ENCODE peak calls at places on chromosomes 2 and 18, in ten cellular contexts. One of them, this sample, is unnamed.

GRCh38 chr2:106264203-106264602 is 70.1 kb upstream of the UXS1 start:
- DNase-seq in sigmoid colon: no peak
- DNase-seq in upper lobe of left lung: no peak
- DNase-seq in testis: no peak
- DNase-seq in prostate gland: no peak
- DNase-seq in A549: no peak
- DNase-seq in IMR-90: no peak
- DNase-seq in GM12878: no peak
- DNase-seq in lower leg skin: no peak
- DNase-seq in spleen: no peak
- DNase-seq in this sample: no peak

GRCh38 chr2:74863802-74864248 is 29.9 kb downstream of the HK2 start:
- DNase-seq in testis: no peak
- DNase-seq in A549: no peak
- DNase-seq in spleen: no peak
- DNase-seq in lower leg skin: no peak
- DNase-seq in prostate gland: no peak
- DNase-seq in IMR-90: no peak
- DNase-seq in sigmoid colon: no peak
- DNase-seq in GM12878: no peak
- DNase-seq in upper lobe of left lung: no peak
- DNase-seq in this sample: no peak

GRCh38 chr2:200156140-200156858 is 150.2 kb upstream of the SPATS2L start:
- DNase-seq in lower leg skin: no peak
- DNase-seq in GM12878: no peak
- DNase-seq in A549: peak
- DNase-seq in prostate gland: peak
- DNase-seq in spleen: no peak
- DNase-seq in sigmoid colon: no peak
- DNase-seq in upper lobe of left lung: no peak
- DNase-seq in testis: no peak
- DNase-seq in IMR-90: peak
- DNase-seq in this sample: peak

GRCh38 chr2:69907216-69907615 is 7.7 kb upstream of the MXD1 start:
- DNase-seq in lower leg skin: no peak
- DNase-seq in IMR-90: no peak
- DNase-seq in spleen: no peak
- DNase-seq in upper lobe of left lung: no peak
- DNase-seq in GM12878: no peak
- DNase-seq in A549: no peak
- DNase-seq in prostate gland: no peak
- DNase-seq in sigmoid colon: no peak
- DNase-seq in testis: no peak
- DNase-seq in this sample: no peak

GRCh38 chr2:42569116-42569711 is 782 bp downstream of the MTA3 start:
- DNase-seq in lower leg skin: peak
- DNase-seq in prostate gland: peak
- DNase-seq in A549: peak
- DNase-seq in testis: peak
- DNase-seq in IMR-90: peak
- DNase-seq in sigmoid colon: peak
- DNase-seq in upper lobe of left lung: peak
- DNase-seq in GM12878: no peak
- DNase-seq in spleen: peak
- DNase-seq in this sample: peak

GRCh38 chr2:191895195-191895594 is 48.3 kb upstream of the CAVIN2 start:
- DNase-seq in testis: no peak
- DNase-seq in A549: no peak
- DNase-seq in lower leg skin: no peak
- DNase-seq in IMR-90: no peak
- DNase-seq in prostate gland: no peak
- DNase-seq in spleen: no peak
- DNase-seq in sigmoid colon: no peak
- DNase-seq in GM12878: no peak
- DNase-seq in upper lobe of left lung: no peak
- DNase-seq in this sample: no peak

GRCh38 chr2:145845207-145845894 is 1325.4 kb upstream of the ZEB2 start:
- DNase-seq in A549: no peak
- DNase-seq in sigmoid colon: no peak
- DNase-seq in upper lobe of left lung: no peak
- DNase-seq in spleen: no peak
- DNase-seq in testis: no peak
- DNase-seq in IMR-90: peak
- DNase-seq in prostate gland: no peak
- DNase-seq in lower leg skin: no peak
- DNase-seq in GM12878: no peak
- DNase-seq in this sample: no peak

GRCh38 chr2:168029071-168029470 is 218.3 kb downstream of the STK39 start:
- DNase-seq in testis: no peak
- DNase-seq in IMR-90: no peak
- DNase-seq in upper lobe of left lung: no peak
- DNase-seq in GM12878: no peak
- DNase-seq in lower leg skin: no peak
- DNase-seq in sigmoid colon: no peak
- DNase-seq in A549: no peak
- DNase-seq in prostate gland: no peak
- DNase-seq in spleen: no peak
- DNase-seq in this sample: no peak

GRCh38 chr2:197674546-197674945 is 841 bp downstream of the RFTN2 start:
- DNase-seq in lower leg skin: no peak
- DNase-seq in prostate gland: no peak
- DNase-seq in spleen: no peak
- DNase-seq in sigmoid colon: no peak
- DNase-seq in GM12878: no peak
- DNase-seq in IMR-90: peak
- DNase-seq in upper lobe of left lung: no peak
- DNase-seq in A549: no peak
- DNase-seq in testis: no peak
- DNase-seq in this sample: no peak

GRCh38 chr2:42881732-42882131 is 89.3 kb upstream of the HAAO start:
- DNase-seq in upper lobe of left lung: no peak
- DNase-seq in A549: no peak
- DNase-seq in GM12878: no peak
- DNase-seq in prostate gland: no peak
- DNase-seq in spleen: no peak
- DNase-seq in IMR-90: peak
- DNase-seq in lower leg skin: no peak
- DNase-seq in sigmoid colon: no peak
- DNase-seq in testis: no peak
- DNase-seq in this sample: peak

GRCh38 chr18:2139676-2140075 is 431.6 kb downstream of the METTL4 start:
- DNase-seq in upper lobe of left lung: no peak
- DNase-seq in IMR-90: no peak
- DNase-seq in A549: no peak
- DNase-seq in spleen: no peak
- DNase-seq in GM12878: no peak
- DNase-seq in prostate gland: no peak
- DNase-seq in lower leg skin: no peak
- DNase-seq in testis: no peak
- DNase-seq in sigmoid colon: no peak
- DNase-seq in this sample: no peak

GRCh38 chr2:2872713-2873449 is 504.7 kb downstream of the EIPR1 start:
- DNase-seq in upper lobe of left lung: no peak
- DNase-seq in prostate gland: no peak
- DNase-seq in sigmoid colon: no peak
- DNase-seq in spleen: no peak
- DNase-seq in lower leg skin: peak
- DNase-seq in IMR-90: no peak
- DNase-seq in GM12878: no peak
- DNase-seq in A549: no peak
- DNase-seq in testis: no peak
- DNase-seq in this sample: no peak

GRCh38 chr2:160324161-160324768 is 124.2 kb upstream of the ITGB6 start:
- DNase-seq in spleen: peak
- DNase-seq in A549: peak
- DNase-seq in testis: peak
- DNase-seq in sigmoid colon: peak
- DNase-seq in GM12878: no peak
- DNase-seq in IMR-90: peak
- DNase-seq in prostate gland: peak
- DNase-seq in lower leg skin: no peak
- DNase-seq in upper lobe of left lung: no peak
- DNase-seq in this sample: peak

GRCh38 chr2:169661263-169661662 is 32.9 kb downstream of the CFAP210 start:
- DNase-seq in spleen: no peak
- DNase-seq in A549: no peak
- DNase-seq in prostate gland: no peak
- DNase-seq in lower leg skin: no peak
- DNase-seq in testis: no peak
- DNase-seq in sigmoid colon: no peak
- DNase-seq in IMR-90: no peak
- DNase-seq in GM12878: no peak
- DNase-seq in upper lobe of left lung: no peak
- DNase-seq in this sample: no peak

GRCh38 chr2:208248601-208249000 is 6.3 kb downstream of the IDH1 start:
- DNase-seq in GM12878: no peak
- DNase-seq in prostate gland: no peak
- DNase-seq in upper lobe of left lung: no peak
- DNase-seq in testis: no peak
- DNase-seq in sigmoid colon: no peak
- DNase-seq in lower leg skin: no peak
- DNase-seq in IMR-90: no peak
- DNase-seq in spleen: no peak
- DNase-seq in A549: no peak
- DNase-seq in this sample: no peak
- TF ChIP-seq POLR2A in GM12878: no peak
- TF ChIP-seq POLR2A in prostate gland: no peak
- TF ChIP-seq POLR2A in upper lobe of left lung: no peak
- TF ChIP-seq POLR2A in testis: no peak
- TF ChIP-seq POLR2A in sigmoid colon: no peak
- TF ChIP-seq POLR2A in lower leg skin: no peak
- TF ChIP-seq POLR2A in IMR-90: no peak
- TF ChIP-seq POLR2A in spleen: no peak
- TF ChIP-seq POLR2A in A549: no peak
- TF ChIP-seq POLR2A in this sample: no peak

DNA sequence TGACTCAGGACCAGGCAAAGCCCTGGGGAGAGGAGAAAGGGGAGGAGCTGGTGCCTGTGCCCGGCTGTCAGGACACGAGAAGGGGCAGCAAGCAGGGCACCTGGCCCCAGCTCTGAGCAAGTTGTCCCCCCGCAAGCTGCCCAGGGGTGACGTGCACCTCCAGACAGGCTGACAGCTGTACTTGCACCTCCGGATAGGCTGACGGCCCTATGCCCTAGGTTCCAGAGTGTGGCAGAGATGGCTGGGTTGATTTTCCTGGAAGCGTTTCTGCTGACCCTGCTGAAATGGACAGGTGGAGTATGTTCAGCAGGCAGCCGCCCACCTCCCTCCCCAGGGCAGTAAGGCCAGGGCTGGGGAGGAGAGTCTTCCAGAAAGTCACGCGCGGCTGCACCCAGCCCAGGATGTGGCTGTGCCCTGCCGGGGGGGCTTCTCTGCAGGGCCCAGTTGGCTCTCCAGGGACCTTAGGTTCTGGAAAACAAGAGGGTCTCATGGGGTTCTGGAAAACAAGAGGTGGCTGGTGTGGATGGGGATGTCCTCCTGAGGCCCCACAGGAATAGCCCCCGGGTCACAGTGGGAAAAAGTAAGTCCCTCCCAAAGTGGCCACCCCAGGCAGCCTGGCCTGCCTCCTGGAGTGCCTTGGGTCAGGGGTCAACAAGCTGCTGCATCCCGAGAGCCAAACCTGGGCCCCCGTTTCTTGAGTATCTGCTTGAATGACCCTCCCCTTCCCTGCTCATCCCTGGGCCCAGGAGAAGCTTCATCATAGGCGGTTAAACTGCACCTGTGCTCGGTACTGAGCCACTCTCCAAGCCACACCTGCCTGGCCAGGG is 71.4 kb upstream of the OTOS start:
- DNase-seq in GM12878: no peak
- DNase-seq in lower leg skin: peak
- DNase-seq in A549: no peak
- DNase-seq in testis: no peak
- DNase-seq in prostate gland: no peak
- DNase-seq in IMR-90: no peak
- DNase-seq in sigmoid colon: peak
- DNase-seq in upper lobe of left lung: peak
- DNase-seq in spleen: peak
- DNase-seq in this sample: no peak
- TF ChIP-seq POLR2A in GM12878: no peak
- TF ChIP-seq POLR2A in lower leg skin: no peak
- TF ChIP-seq POLR2A in A549: no peak
- TF ChIP-seq POLR2A in testis: no peak
- TF ChIP-seq POLR2A in prostate gland: no peak
- TF ChIP-seq POLR2A in IMR-90: no peak
- TF ChIP-seq POLR2A in sigmoid colon: no peak
- TF ChIP-seq POLR2A in upper lobe of left lung: no peak
- TF ChIP-seq POLR2A in spleen: no peak
- TF ChIP-seq POLR2A in this sample: no peak

GRCh38 chr18:217532-218334 is 50.1 kb downstream of the THOC1 start:
- DNase-seq in sigmoid colon: no peak
- DNase-seq in prostate gland: no peak
- DNase-seq in GM12878: no peak
- DNase-seq in testis: no peak
- DNase-seq in upper lobe of left lung: no peak
- DNase-seq in spleen: no peak
- DNase-seq in A549: no peak
- DNase-seq in IMR-90: no peak
- DNase-seq in lower leg skin: no peak
- DNase-seq in this sample: no peak
- TF ChIP-seq POLR2A in sigmoid colon: no peak
- TF ChIP-seq POLR2A in prostate gland: no peak
- TF ChIP-seq POLR2A in GM12878: peak
- TF ChIP-seq POLR2A in testis: no peak
- TF ChIP-seq POLR2A in upper lobe of left lung: no peak
- TF ChIP-seq POLR2A in spleen: no peak
- TF ChIP-seq POLR2A in A549: no peak
- TF ChIP-seq POLR2A in IMR-90: no peak
- TF ChIP-seq POLR2A in lower leg skin: no peak
- TF ChIP-seq POLR2A in this sample: no peak

GRCh38 chr2:20048488-20049443 is 2.7 kb downstream of the LAPTM4A start:
- DNase-seq in upper lobe of left lung: no peak
- DNase-seq in testis: no peak
- DNase-seq in spleen: no peak
- DNase-seq in IMR-90: no peak
- DNase-seq in sigmoid colon: no peak
- DNase-seq in prostate gland: no peak
- DNase-seq in A549: no peak
- DNase-seq in lower leg skin: no peak
- DNase-seq in GM12878: no peak
- DNase-seq in this sample: no peak

GRCh38 chr2:20051518-20052228 is at the start of gene LAPTM4A:
- DNase-seq in testis: peak
- DNase-seq in spleen: peak
- DNase-seq in sigmoid colon: peak
- DNase-seq in A549: peak
- DNase-seq in IMR-90: peak
- DNase-seq in prostate gland: peak
- DNase-seq in GM12878: peak
- DNase-seq in upper lobe of left lung: peak
- DNase-seq in lower leg skin: peak
- DNase-seq in this sample: peak

GRCh38 chr2:20049631-20050030 is 1.8 kb downstream of the LAPTM4A start:
- DNase-seq in lower leg skin: no peak
- DNase-seq in prostate gland: no peak
- DNase-seq in sigmoid colon: no peak
- DNase-seq in testis: no peak
- DNase-seq in IMR-90: peak
- DNase-seq in upper lobe of left lung: no peak
- DNase-seq in GM12878: no peak
- DNase-seq in spleen: no peak
- DNase-seq in A549: no peak
- DNase-seq in this sample: no peak

GRCh38 chr2:20050712-20051517 is 513 bp downstream of the LAPTM4A start:
- DNase-seq in A549: peak
- DNase-seq in testis: peak
- DNase-seq in upper lobe of left lung: no peak
- DNase-seq in lower leg skin: peak
- DNase-seq in spleen: peak
- DNase-seq in sigmoid colon: peak
- DNase-seq in prostate gland: peak
- DNase-seq in GM12878: no peak
- DNase-seq in IMR-90: peak
- DNase-seq in this sample: peak

GRCh38 chr2:20050104-20050711 is 1.2 kb downstream of the LAPTM4A start:
- DNase-seq in testis: peak
- DNase-seq in spleen: no peak
- DNase-seq in A549: no peak
- DNase-seq in GM12878: peak
- DNase-seq in sigmoid colon: no peak
- DNase-seq in lower leg skin: no peak
- DNase-seq in IMR-90: peak
- DNase-seq in upper lobe of left lung: no peak
- DNase-seq in prostate gland: peak
- DNase-seq in this sample: peak
- TF ChIP-seq POLR2A in testis: no peak
- TF ChIP-seq POLR2A in spleen: peak
- TF ChIP-seq POLR2A in A549: no peak
- TF ChIP-seq POLR2A in GM12878: peak
- TF ChIP-seq POLR2A in sigmoid colon: peak
- TF ChIP-seq POLR2A in lower leg skin: no peak
- TF ChIP-seq POLR2A in IMR-90: no peak
- TF ChIP-seq POLR2A in upper lobe of left lung: no peak
- TF ChIP-seq POLR2A in prostate gland: no peak
- TF ChIP-seq POLR2A in this sample: peak

This sample was measured in erythroblast.